ENCODE peak calls at places on chromosomes 6 and 20, in four cellular contexts. One of them, this sample, is unnamed.
A peak's percentile ranks its signal among the peaks of the same experiment; 100 is the strongest.

GRCh38 chr6:145763742-145764141 is 28.4 kb upstream of the EPM2A start:
- DNase-seq in AG08396: no peak
- DNase-seq in neural progenitor cell: no peak
- DNase-seq in SK-N-SH: no peak
- DNase-seq in this sample: no peak

GRCh38 chr6:163998496-163998895 is 584.0 kb downstream of the QKI start:
- DNase-seq in AG08396: no peak
- DNase-seq in neural progenitor cell: no peak
- DNase-seq in SK-N-SH: no peak
- DNase-seq in this sample: no peak

GRCh38 chr20:35329435-35330139 is 37.4 kb upstream of the FAM83C start:
- DNase-seq in AG08396: no peak
- DNase-seq in neural progenitor cell: peak; percentile 65
- DNase-seq in SK-N-SH: peak; percentile 34
- DNase-seq in this sample: no peak

GRCh38 chr6:163759542-163759941 is 345.0 kb downstream of the QKI start:
- DNase-seq in AG08396: peak; percentile 63
- DNase-seq in neural progenitor cell: no peak
- DNase-seq in SK-N-SH: no peak
- DNase-seq in this sample: no peak

GRCh38 chr6:25694366-25694765 is 42.4 kb downstream of the SCGN start:
- DNase-seq in AG08396: no peak
- DNase-seq in neural progenitor cell: no peak
- DNase-seq in SK-N-SH: no peak
- DNase-seq in this sample: no peak

GRCh38 chr6:105207524-105208269 is 27.9 kb upstream of the POPDC3 start:
- DNase-seq in AG08396: no peak
- DNase-seq in neural progenitor cell: no peak
- DNase-seq in SK-N-SH: no peak
- DNase-seq in this sample: no peak

GRCh38 chr6:151539506-151540268 is 45.9 kb downstream of the CCDC170 start:
- DNase-seq in AG08396: no peak
- DNase-seq in neural progenitor cell: no peak
- DNase-seq in SK-N-SH: no peak
- DNase-seq in this sample: no peak

GRCh38 chr20:2533118-2533517 is 3.3 kb upstream of the TMC2 start:
- DNase-seq in AG08396: no peak
- DNase-seq in neural progenitor cell: no peak
- DNase-seq in SK-N-SH: no peak
- DNase-seq in this sample: no peak

GRCh38 chr6:26554669-26555504 is 16.7 kb downstream of the HMGN4 start:
- DNase-seq in AG08396: no peak
- DNase-seq in neural progenitor cell: peak; percentile 69
- DNase-seq in SK-N-SH: no peak
- DNase-seq in this sample: peak; percentile 63

GRCh38 chr6:14197118-14197517 is 79.5 kb downstream of the CD83 start:
- DNase-seq in AG08396: no peak
- DNase-seq in neural progenitor cell: no peak
- DNase-seq in SK-N-SH: no peak
- DNase-seq in this sample: no peak

GRCh38 chr6:111784423-111784822 is 88.8 kb downstream of the FYN start:
- DNase-seq in AG08396: no peak
- DNase-seq in neural progenitor cell: no peak
- DNase-seq in SK-N-SH: no peak
- DNase-seq in this sample: no peak

GRCh38 chr6:51855310-51856082 is 231.9 kb downstream of the PKHD1 start:
- DNase-seq in AG08396: peak; percentile 17
- DNase-seq in neural progenitor cell: peak; percentile 93
- DNase-seq in SK-N-SH: peak; percentile 42
- DNase-seq in this sample: peak; percentile 86

GRCh38 chr6:16909599-16910360 is 148.5 kb upstream of the ATXN1 start:
- DNase-seq in AG08396: peak; percentile 12
- DNase-seq in neural progenitor cell: no peak
- DNase-seq in SK-N-SH: no peak
- DNase-seq in this sample: no peak

GRCh38 chr20:8522191-8522590 is 390.1 kb downstream of the PLCB1 start:
- DNase-seq in AG08396: no peak
- DNase-seq in neural progenitor cell: no peak
- DNase-seq in SK-N-SH: no peak
- DNase-seq in this sample: no peak

This sample was measured in left kidney.